ENCODE peak calls at places on chromosomes 1 and 21, in seven cellular contexts. Q is suprapubic skin, E is tibial artery, I is astrocyte, X is fibroblast of lung, Y is A549, L is ovary. D is an unnamed sample.

GRCh38 chr21:38915546-38915945 is 109.8 kb downstream of the ETS2 start:
- DNase-seq in Q (no peak), E (no peak), I (no peak), X (no peak), Y (no peak), L (no peak), D (no peak)

GRCh38 chr1:78045850-78046778 is at the start of gene GIPC2:
- DNase-seq in Q (no peak), E (peak; percentile 65), I (peak; percentile 29), X (peak; percentile 34), Y (no peak), L (peak; percentile 35), D (peak; percentile 85)

GRCh38 chr21:43866659-43867331 is 1.8 kb downstream of the AGPAT3 start:
- DNase-seq in Q (no peak), E (no peak), I (no peak), X (no peak), Y (no peak), L (no peak), D (peak; percentile 94)

GRCh38 chr1:109777436-109777835 is 13.7 kb upstream of the EPS8L3 start:
- DNase-seq in Q (peak; percentile 48), E (peak; percentile 57), I (no peak), X (no peak), Y (no peak), L (peak; percentile 10), D (no peak)

GRCh38 chr1:226954777-226955176 is 14.7 kb downstream of the COQ8A start:
- DNase-seq in Q (no peak), E (peak; percentile 16), I (no peak), X (no peak), Y (no peak), L (no peak), D (no peak)

GRCh38 chr1:119003413-119004128 is 15.4 kb upstream of the TBX15 start:
- DNase-seq in Q (no peak), E (no peak), I (no peak), X (no peak), Y (no peak), L (no peak), D (no peak)

GRCh38 chr1:184025242-184025675 is 12.3 kb downstream of the COLGALT2 start:
- DNase-seq in Q (no peak), E (no peak), I (peak; percentile 96), X (peak; percentile 92), Y (no peak), L (no peak), D (no peak)

GRCh38 chr1:183914283-183914682 is 109.4 kb downstream of the RGL1 start:
- DNase-seq in Q (no peak), E (no peak), I (peak; percentile 21), X (peak; percentile 15), Y (no peak), L (no peak), D (no peak)

GRCh38 chr21:16589046-16589445 is 859.3 kb downstream of the USP25 start:
- DNase-seq in Q (no peak), E (no peak), I (no peak), X (no peak), Y (no peak), L (no peak), D (no peak)

GRCh38 chr21:29725025-29725736 is 214.6 kb downstream of the GRIK1 start:
- DNase-seq in Q (no peak), E (no peak), I (no peak), X (no peak), Y (no peak), L (no peak), D (peak; percentile 51)

GRCh38 chr1:31183927-31184554 is 55.6 kb downstream of the NKAIN1 start:
- DNase-seq in Q (no peak), E (no peak), I (no peak), X (peak; percentile 52), Y (peak; percentile 43), L (no peak), D (peak; percentile 48)

GRCh38 chr1:14842361-14842760 is 243.9 kb downstream of the KAZN start:
- DNase-seq in Q (no peak), E (no peak), I (peak; percentile 47), X (peak; percentile 95), Y (no peak), L (no peak), D (no peak)

GRCh38 chr1:4743978-4744750 is 89.8 kb downstream of the AJAP1 start:
- DNase-seq in Q (no peak), E (no peak), I (no peak), X (no peak), Y (no peak), L (no peak), D (no peak)

GRCh38 chr1:205510308-205510950 is 6.0 kb downstream of the CDK18 start:
- DNase-seq in Q (no peak), E (no peak), I (no peak), X (no peak), Y (no peak), L (no peak), D (no peak)

GRCh38 chr1:165226326-165226725 is 130.2 kb downstream of the LMX1A start:
- DNase-seq in Q (no peak), E (no peak), I (no peak), X (no peak), Y (no peak), L (no peak), D (no peak)

GRCh38 chr1:11946647-11947046 is 12.1 kb downstream of the PLOD1 start:
- DNase-seq in Q (no peak), E (no peak), I (no peak), X (no peak), Y (no peak), L (no peak), D (no peak)

GRCh38 chr1:32127780-32128179 is 19.9 kb downstream of the KPNA6 start:
- DNase-seq in Q (no peak), E (no peak), I (no peak), X (no peak), Y (no peak), L (no peak), D (no peak)

GRCh38 chr1:209648931-209649776 is 3.1 kb downstream of the LAMB3 start:
- DNase-seq in Q (no peak), E (no peak), I (peak; percentile 90), X (peak; percentile 97), Y (peak; percentile 55), L (no peak), D (peak; percentile 87)

GRCh38 chr1:153697873-153698647 is 19.6 kb downstream of the NPR1 start:
- DNase-seq in Q (no peak), E (peak; percentile 91), I (peak; percentile 40), X (peak; percentile 61), Y (no peak), L (peak; percentile 80), D (no peak)

GRCh38 chr1:73564294-73564693 is 633.7 kb downstream of the LRRIQ3 start:
- DNase-seq in Q (no peak), E (no peak), I (no peak), X (no peak), Y (no peak), L (no peak), D (no peak)

GRCh38 chr1:160129046-160129445 is 13.5 kb downstream of the ATP1A2 start:
- DNase-seq in Q (no peak), E (no peak), I (peak; percentile 15), X (no peak), Y (no peak), L (no peak), D (no peak)

GRCh38 chr1:42484382-42484781 is 21.3 kb downstream of the CCDC30 start:
- DNase-seq in Q (no peak), E (no peak), I (peak; percentile 95), X (peak; percentile 76), Y (no peak), L (no peak), D (no peak)

GRCh38 chr1:14996133-14997050 is 157.2 kb upstream of the TMEM51 start:
- DNase-seq in Q (no peak), E (no peak), I (peak; percentile 70), X (peak; percentile 70), Y (peak; percentile 6), L (no peak), D (no peak)

GRCh38 chr1:239951518-239952130 is 140.1 kb upstream of the FMN2 start:
- DNase-seq in Q (no peak), E (no peak), I (peak; percentile 45), X (peak; percentile 79), Y (peak; percentile 56), L (peak; percentile 29), D (peak; percentile 76)

GRCh38 chr1:56575865-56576264 is 3.5 kb downstream of the PLPP3 start:
- DNase-seq in Q (no peak), E (no peak), I (no peak), X (no peak), Y (no peak), L (no peak), D (no peak)

GRCh38 chr1:74531807-74532206 is 19.4 kb upstream of the LRRC53 start:
- DNase-seq in Q (no peak), E (no peak), I (no peak), X (no peak), Y (no peak), L (no peak), D (no peak)

GRCh38 chr1:19338323-19338762 is 26.2 kb downstream of the SLC66A1 start:
- DNase-seq in Q (no peak), E (no peak), I (no peak), X (no peak), Y (no peak), L (no peak), D (peak; percentile 55)

GRCh38 chr1:5371270-5371669 is 621.0 kb downstream of the NPHP4 start:
- DNase-seq in Q (peak; percentile 34), E (no peak), I (no peak), X (no peak), Y (no peak), L (no peak), D (no peak)

GRCh38 chr1:203325418-203326091 is 20.2 kb downstream of the BTG2 start:
- DNase-seq in Q (no peak), E (peak; percentile 83), I (no peak), X (no peak), Y (no peak), L (no peak), D (no peak)

GRCh38 chr1:108745980-108746381 is 493 bp upstream of the STXBP3 start:
- DNase-seq in Q (no peak), E (no peak), I (no peak), X (no peak), Y (no peak), L (no peak), D (no peak)
- H3K27ac ChIP-seq in Q (peak overlapping the region; percentile 98), E (peak overlapping the region; percentile 89), I (no peak overlapping the region), X (peak overlapping the region; percentile 56), Y (peak overlapping the region; percentile 57), L (peak overlapping the region; percentile 86), D (peak overlapping the region; percentile 27)

DNA sequence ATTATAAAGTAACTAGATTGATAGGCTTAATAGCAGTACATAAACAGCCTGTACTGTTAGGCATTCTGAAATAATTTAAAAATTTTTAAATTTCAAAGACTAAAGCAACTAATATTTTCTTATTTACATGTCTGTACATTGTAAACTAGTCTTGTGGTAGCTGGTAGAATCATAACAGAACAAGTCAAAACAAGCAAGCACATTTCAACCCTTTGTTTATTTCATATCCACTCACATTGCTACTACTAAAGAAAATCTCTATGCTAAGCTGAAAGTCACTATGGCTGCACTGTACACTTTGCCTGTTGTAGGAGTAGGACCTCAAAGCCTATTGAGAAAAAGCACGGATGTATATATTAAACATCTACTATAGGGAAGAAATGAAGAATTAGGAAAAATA is 738.2 kb upstream of the ADGRL4 start:
- DNase-seq in Q (no peak), E (no peak), I (no peak), X (no peak), Y (no peak), L (no peak), D (no peak)
- H3K9me3 ChIP-seq in Q (no peaks in the 10 kb centered on the region), E (no peaks in the 10 kb centered on the region), I (no peaks in the 10 kb centered on the region), X (no peaks in the 10 kb centered on the region), Y (no peaks in the 10 kb centered on the region), L (no peaks in the 10 kb centered on the region), D (no peaks in the 10 kb centered on the region)

GRCh38 chr1:155919801-155920200 is 8.7 kb upstream of the RIT1 start:
- DNase-seq in Q (no peak), E (no peak), I (no peak), X (no peak), Y (no peak), L (no peak), D (no peak)
- H3K27ac ChIP-seq in Q (no peak overlapping the region), E (no peak overlapping the region), I (no peak overlapping the region), X (no peak overlapping the region), Y (no peak overlapping the region), L (no peak overlapping the region), D (no peak overlapping the region)

GRCh38 chr1:199724049-199724448 is 303.5 kb upstream of the NR5A2 start:
- DNase-seq in Q (no peak), E (no peak), I (no peak), X (no peak), Y (no peak), L (no peak), D (no peak)
- H3K9me3 ChIP-seq in Q (no peaks in the 10 kb centered on the region), E (no peaks in the 10 kb centered on the region), I (no peaks in the 10 kb centered on the region), X (no peaks in the 10 kb centered on the region), Y (no peaks in the 10 kb centered on the region), L (no peaks in the 10 kb centered on the region), D (no peaks in the 10 kb centered on the region)